ENCODE peak calls at places on chromosome 9, in six cellular contexts. J, V, Z, P, E and C are unnamed samples.
A peak's percentile ranks its signal among the peaks of the same experiment; 100 is the strongest.

GRCh38 chr9:14373319-14373632 is 59.3 kb upstream of the NFIB start:
- DNase-seq in E (no peak), Z (no peak), J (no peak), P (no peak), V (no peak), C (no peak)

GRCh38 chr9:86974421-86974820 is 27.1 kb upstream of the GAS1 start:
- DNase-seq in V (no peak), E (no peak), P (no peak), J (no peak), Z (no peak), C (no peak)

GRCh38 chr9:134358026-134358967 is 32.0 kb downstream of the RXRA start:
- DNase-seq in P (no peak), E (peak; percentile 66), V (peak; percentile 74), J (peak; percentile 67), Z (no peak), C (no peak)

GRCh38 chr9:88988796-88989641 is 2.2 kb upstream of the S1PR3 start:
- DNase-seq in P (no peak), Z (no peak), E (peak; percentile 60), V (no peak), J (no peak), C (no peak)

GRCh38 chr9:35603506-35603985 is 1.5 kb upstream of the TESK1 start:
- DNase-seq in E (peak; percentile 53), J (peak; percentile 64), P (no peak), Z (no peak), V (peak; percentile 67), C (no peak)

GRCh38 chr9:4803670-4804530 is 11.2 kb downstream of the RCL1 start:
- DNase-seq in V (no peak), Z (no peak), E (no peak), J (no peak), P (no peak), C (no peak)

GRCh38 chr9:70561805-70562395 is 147.4 kb upstream of the KLF9 start:
- DNase-seq in V (no peak), J (no peak), P (no peak), E (no peak), Z (no peak), C (no peak)

GRCh38 chr9:36158122-36158521 is 11.1 kb upstream of the CCIN start:
- DNase-seq in Z (no peak), J (no peak), E (no peak), V (no peak), P (no peak), C (no peak)

GRCh38 chr9:76688471-76689238 is 75.6 kb upstream of the PCA3 start:
- DNase-seq in V (no peak), P (no peak), J (no peak), E (no peak), Z (no peak), C (no peak)

GRCh38 chr9:69250681-69251080 is 74.3 kb upstream of the ENTREP1 start:
- DNase-seq in V (no peak), P (no peak), J (no peak), Z (no peak), E (no peak), C (no peak)

GRCh38 chr9:7784472-7784871 is 15.1 kb downstream of the DMAC1 start:
- DNase-seq in V (no peak), P (no peak), Z (no peak), E (no peak), J (no peak), C (peak; percentile 6)

GRCh38 chr9:92170848-92171247 is 55.6 kb upstream of the SPTLC1 start:
- DNase-seq in E (no peak), V (peak; percentile 25), P (no peak), J (no peak), Z (no peak), C (no peak)

GRCh38 chr9:104743377-104743985 is 4.0 kb upstream of the NIPSNAP3A start:
- DNase-seq in E (peak; percentile 58), Z (peak; percentile 74), J (no peak), P (no peak), V (no peak), C (peak; percentile 43)

GRCh38 chr9:120854596-120855327 is 12.0 kb upstream of the PSMD5 start:
- DNase-seq in V (no peak), Z (no peak), P (no peak), E (no peak), J (no peak), C (no peak)

GRCh38 chr9:113380869-113381378 is 4.1 kb upstream of the HDHD3 start:
- DNase-seq in V (no peak), E (no peak), Z (no peak), P (no peak), J (no peak), C (no peak)

GRCh38 chr9:86985132-86985531 is 37.8 kb upstream of the GAS1 start:
- DNase-seq in J (no peak), V (no peak), Z (no peak), E (no peak), P (no peak), C (no peak)

GRCh38 chr9:120464176-120464575 is 115.8 kb downstream of the CDK5RAP2 start:
- DNase-seq in J (no peak), E (no peak), Z (no peak), P (no peak), V (no peak), C (no peak)

GRCh38 chr9:134617246-134617645 is 24.4 kb upstream of the COL5A1 start:
- DNase-seq in J (no peak), Z (no peak), V (no peak), P (no peak), E (no peak), C (no peak)

GRCh38 chr9:77595426-77596051 is 52.6 kb downstream of the GNA14 start:
- DNase-seq in J (no peak), Z (no peak), E (no peak), P (no peak), V (no peak), C (no peak)

GRCh38 chr9:105290401-105290800 is 46.0 kb downstream of the SLC44A1 start:
- DNase-seq in J (no peak), V (no peak), E (peak; percentile 82), P (no peak), Z (no peak), C (no peak)

GRCh38 chr9:19989213-19989612 is 200.4 kb upstream of the SLC24A2 start:
- DNase-seq in J (no peak), Z (no peak), P (no peak), E (no peak), V (no peak), C (no peak)

GRCh38 chr9:124684140-124684539 is 87.0 kb downstream of the NR6A1 start:
- DNase-seq in E (no peak), V (no peak), Z (no peak), P (no peak), J (no peak), C (no peak)

GRCh38 chr9:107214915-107215314 is 68.2 kb upstream of the RAD23B start:
- DNase-seq in V (no peak), Z (no peak), E (no peak), P (no peak), J (no peak), C (no peak)

GRCh38 chr9:34493972-34494535 is 28.7 kb downstream of the ENHO start:
- DNase-seq in E (peak; percentile 19), V (peak; percentile 45), J (peak; percentile 24), Z (peak; percentile 19), P (no peak), C (peak; percentile 9)

GRCh38 chr9:97923529-97924108 is 1.3 kb upstream of the TRMO start:
- DNase-seq in Z (peak; percentile 85), V (peak; percentile 73), E (peak; percentile 72), P (peak; percentile 81), J (peak; percentile 79), C (peak; percentile 81)

GRCh38 chr9:706606-707451 is 134.7 kb upstream of the DMRT1 start:
- DNase-seq in P (no peak), E (peak; percentile 83), J (peak; percentile 79), Z (no peak), V (peak; percentile 62), C (no peak)

GRCh38 chr9:20557890-20558608 is 64.2 kb downstream of the MLLT3 start:
- DNase-seq in P (no peak), J (no peak), E (no peak), V (no peak), Z (no peak), C (no peak)

GRCh38 chr9:127575875-127576778 is 36.0 kb upstream of the STXBP1 start:
- DNase-seq in P (no peak), V (no peak), E (no peak), J (no peak), Z (peak; percentile 53), C (no peak)
- H3K4me1 ChIP-seq in P (peaks cover 12% of the 10 kb centered on the region), V (peaks cover 37% of the 10 kb centered on the region), E (peaks cover 46% of the 10 kb centered on the region), J (peaks cover 77% of the 10 kb centered on the region), Z (peaks cover 94% of the 10 kb centered on the region), C (peaks cover 15% of the 10 kb centered on the region)

GRCh38 chr9:96644137-96644536 is 11.0 kb downstream of the PRXL2C start:
- DNase-seq in Z (peak; percentile 37), V (no peak), P (no peak), E (no peak), J (no peak), C (no peak)

GRCh38 chr9:96649620-96650323 is 5.3 kb downstream of the PRXL2C start:
- DNase-seq in J (no peak), E (no peak), Z (no peak), V (no peak), P (no peak), C (no peak)

GRCh38 chr9:96651626-96652025 is 3.5 kb downstream of the PRXL2C start:
- DNase-seq in E (no peak), V (no peak), P (no peak), Z (peak; percentile 39), J (no peak), C (peak; percentile 14)

GRCh38 chr9:96641514-96641913 is 13.6 kb downstream of the PRXL2C start:
- DNase-seq in V (no peak), J (no peak), P (no peak), Z (no peak), E (no peak), C (no peak)

DNA sequence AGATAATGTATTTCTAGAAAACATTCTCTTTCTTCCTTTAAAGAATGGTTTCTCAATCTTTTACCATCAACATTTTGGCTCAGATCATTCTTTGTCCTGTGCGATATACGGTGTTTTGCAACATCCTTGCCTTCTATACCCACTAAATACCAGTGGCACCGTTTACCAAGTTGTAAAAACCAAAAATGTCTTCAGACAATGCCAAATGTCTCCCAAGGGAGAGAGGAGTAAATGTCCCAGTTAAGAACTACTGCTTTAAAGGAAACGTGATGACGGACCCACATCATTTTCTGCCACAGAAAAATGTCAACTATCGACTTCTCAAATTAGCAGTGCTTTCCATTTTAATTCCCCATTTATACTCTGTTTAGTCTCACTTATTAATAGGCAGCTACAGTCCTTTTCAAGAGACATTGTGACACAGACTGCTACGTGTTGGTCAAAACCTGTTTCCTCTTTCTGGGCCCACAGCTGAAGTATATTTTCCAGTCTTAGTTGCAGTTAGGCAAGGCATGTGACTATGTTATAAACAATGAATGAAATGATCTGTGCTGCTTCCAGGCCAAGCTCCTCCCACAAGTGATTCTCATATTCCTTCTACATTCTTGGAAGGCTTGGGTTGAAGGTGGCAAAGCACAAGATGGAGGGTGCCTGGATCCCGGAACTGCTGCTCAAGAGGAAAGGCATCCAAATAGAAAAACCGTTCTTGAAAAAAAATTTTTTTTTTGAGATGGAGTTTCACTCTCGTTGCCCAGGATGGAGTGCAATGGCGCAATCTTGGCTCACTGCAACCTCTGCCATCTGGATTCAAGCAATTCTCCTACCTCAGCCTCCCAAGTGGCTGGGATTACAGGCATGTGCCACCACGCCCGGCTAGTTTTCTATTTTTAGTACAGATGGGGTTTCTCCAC is 8.8 kb downstream of the PRXL2C start:
- DNase-seq in J (peak; percentile 29), V (no peak), E (no peak), P (no peak), Z (no peak), C (no peak)
- H3K27ac ChIP-seq in J (peak overlapping the region; percentile 47), V (no peak overlapping the region), E (no peak overlapping the region), P (no peak overlapping the region), Z (no peak overlapping the region), C (no peak overlapping the region)

GRCh38 chr9:33340186-33340585 is 49.9 kb downstream of the NFX1 start:
- DNase-seq in E (no peak), V (no peak), J (no peak), Z (no peak), P (no peak), C (no peak)
- H3K9me3 ChIP-seq in E (peaks cover 11% of the 10 kb centered on the region), V (peaks cover 9% of the 10 kb centered on the region), J (peaks cover 8% of the 10 kb centered on the region), Z (peaks cover 32% of the 10 kb centered on the region), P (no peaks in the 10 kb centered on the region), C (no peaks in the 10 kb centered on the region)

GRCh38 chr9:95102572-95102971 is 214.9 kb downstream of the FANCC start:
- DNase-seq in E (no peak), Z (no peak), V (no peak), P (no peak), J (no peak), C (no peak)
- H3K4me1 ChIP-seq in E (peaks cover 63% of the 10 kb centered on the region), Z (peaks cover 32% of the 10 kb centered on the region), V (peaks cover 75% of the 10 kb centered on the region), P (no peaks in the 10 kb centered on the region), J (no peaks in the 10 kb centered on the region), C (no peaks in the 10 kb centered on the region)